ENCODE peak calls at places on chromosomes 7 and 10, in seven cellular contexts. V, Q, D, K, F, E and H are unnamed samples.

GRCh38 chr7:157001920-157002818 is 8.3 kb downstream of the MNX1 start:
- DNase-seq in V (no peak), E (no peak), D (no peak), F (no peak), K (no peak), Q (no peak), H (no peak)

GRCh38 chr10:739403-739802 is 49.9 kb upstream of the DIP2C start:
- DNase-seq in V (no peak), K (no peak), Q (no peak), F (no peak), E (no peak), D (no peak), H (no peak)

GRCh38 chr10:99623919-99624318 is 3.7 kb upstream of the SLC25A28 start:
- DNase-seq in F (no peak), E (no peak), K (no peak), Q (no peak), D (no peak), V (no peak), H (no peak)

GRCh38 chr7:155462163-155462735 is 4.3 kb downstream of the EN2 start:
- DNase-seq in F (no peak), K (no peak), Q (no peak), E (no peak), V (no peak), D (no peak), H (no peak)

GRCh38 chr10:69073025-69073424 is 14.9 kb upstream of the SRGN start:
- DNase-seq in F (no peak), V (no peak), Q (no peak), K (no peak), D (no peak), E (no peak), H (no peak)

GRCh38 chr7:37822946-37823345 is 25.5 kb upstream of the NME8 start:
- DNase-seq in V (no peak), D (no peak), Q (no peak), E (no peak), F (no peak), K (no peak), H (no peak)

GRCh38 chr7:74026406-74027123 is 1.4 kb upstream of the ELN start:
- DNase-seq in K (peak), Q (peak), D (peak), F (peak), V (peak), E (peak), H (peak)

GRCh38 chr10:70341016-70341415 is 41.4 kb downstream of the LRRC20 start:
- DNase-seq in D (no peak), E (no peak), V (no peak), K (no peak), F (no peak), Q (no peak), H (no peak)

GRCh38 chr10:62491597-62491996 is 117.4 kb downstream of the ZNF365 start:
- DNase-seq in V (peak), Q (no peak), K (no peak), F (no peak), D (no peak), E (peak), H (peak)

GRCh38 chr10:49696311-49696710 is 16.9 kb downstream of the C10orf53 start:
- DNase-seq in Q (no peak), F (no peak), D (no peak), K (no peak), V (no peak), E (no peak), H (no peak)

GRCh38 chr7:55245271-55245723 is 119.8 kb upstream of the LANCL2 start:
- DNase-seq in V (peak), K (no peak), Q (no peak), D (peak), E (no peak), F (peak), H (peak)

GRCh38 chr7:37100735-37101331 is 347.8 kb downstream of the ELMO1 start:
- DNase-seq in V (no peak), K (peak), D (no peak), Q (no peak), E (no peak), F (no peak), H (no peak)

GRCh38 chr10:35545878-35546631 is 59.1 kb upstream of the GJD4 start:
- DNase-seq in F (no peak), D (peak), K (no peak), E (peak), Q (no peak), V (no peak), H (peak)